ENCODE peak calls at places on chromosomes 1 and 21, in seven cellular contexts. K is IMR-90, V is H9, Z is mesenchymal stem cell, C is mesendoderm, R is neuronal stem cell, S is H1. T is an unnamed sample.

GRCh38 chr1:99662581-99663208 is 16.8 kb downstream of the PALMD start:
- DNase-seq in K (peak), V (no peak), Z (peak), C (no peak), R (no peak), S (no peak), T (no peak)

GRCh38 chr1:203039609-203040517 is 13.6 kb downstream of the PPFIA4 start:
- DNase-seq in K (no peak), V (peak), Z (peak), C (peak), R (no peak), S (peak), T (peak)

GRCh38 chr1:224245188-224245587 is 62.1 kb downstream of the DEGS1 start:
- DNase-seq in K (peak), V (no peak), Z (peak), C (no peak), R (no peak), S (no peak), T (no peak)

GRCh38 chr1:237972186-237972585 is 81.5 kb upstream of the ZP4 start:
- DNase-seq in K (no peak), V (no peak), Z (no peak), C (no peak), R (no peak), S (no peak), T (no peak)

GRCh38 chr1:197915797-197916686 is 1.1 kb upstream of the LHX9 start:
- DNase-seq in K (peak), V (peak), Z (peak), C (peak), R (peak), S (peak), T (peak)

GRCh38 chr1:151047925-151048644 is 534 bp downstream of the C1orf56 start:
- DNase-seq in K (peak), V (peak), Z (peak), C (peak), R (peak), S (peak), T (peak)

GRCh38 chr1:59422921-59423575 is 126.2 kb downstream of the FGGY start:
- DNase-seq in K (no peak), V (no peak), Z (no peak), C (no peak), R (no peak), S (no peak), T (no peak)

GRCh38 chr1:240498335-240498734 is 113.6 kb downstream of the GREM2 start:
- DNase-seq in K (no peak), V (no peak), Z (no peak), C (no peak), R (no peak), S (no peak), T (no peak)

GRCh38 chr1:171350579-171350978 is 36.6 kb downstream of the FMO4 start:
- DNase-seq in K (no peak), V (no peak), Z (no peak), C (no peak), R (no peak), S (no peak), T (no peak)

GRCh38 chr1:21149430-21149861 is 27.3 kb downstream of the EIF4G3 start:
- DNase-seq in K (peak), V (no peak), Z (peak), C (peak), R (no peak), S (no peak), T (no peak)

GRCh38 chr1:2412773-2413494 is 570 bp upstream of the PEX10 start:
- DNase-seq in K (peak), V (no peak), Z (peak), C (peak), R (no peak), S (no peak), T (peak)

GRCh38 chr1:32622806-32623694 is 27.3 kb downstream of the ZBTB8OS start:
- DNase-seq in K (no peak), V (no peak), Z (no peak), C (no peak), R (no peak), S (no peak), T (no peak)

GRCh38 chr1:37741662-37742061 is 23.3 kb downstream of the EPHA10 start:
- DNase-seq in K (no peak), V (no peak), Z (no peak), C (no peak), R (no peak), S (no peak), T (no peak)

GRCh38 chr1:52943876-52944275 is 16.8 kb downstream of the SCP2 start:
- DNase-seq in K (no peak), V (no peak), Z (no peak), C (no peak), R (no peak), S (no peak), T (no peak)

GRCh38 chr1:234917495-234918188 is 211.0 kb downstream of the TOMM20 start:
- DNase-seq in K (no peak), V (no peak), Z (no peak), C (no peak), R (no peak), S (no peak), T (no peak)

GRCh38 chr21:43340491-43341348 is 86.2 kb downstream of the SIK1 start:
- DNase-seq in K (peak), V (no peak), Z (peak), C (peak), R (no peak), S (no peak), T (no peak)

GRCh38 chr1:36889846-36890245 is 144.5 kb downstream of the GRIK3 start:
- DNase-seq in K (no peak), V (peak), Z (no peak), C (no peak), R (no peak), S (peak), T (no peak)

GRCh38 chr1:244952940-244953339 is 88.6 kb upstream of the HNRNPU start:
- DNase-seq in K (no peak), V (no peak), Z (no peak), C (no peak), R (no peak), S (peak), T (peak)

GRCh38 chr1:109658533-109659051 is 2.7 kb downstream of the GSTM4 start:
- DNase-seq in K (no peak), V (no peak), Z (no peak), C (no peak), R (no peak), S (no peak), T (peak)

GRCh38 chr1:59593798-59594790 is 220.7 kb upstream of the HOOK1 start:
- DNase-seq in K (no peak), V (no peak), Z (no peak), C (no peak), R (no peak), S (no peak), T (no peak)

GRCh38 chr21:35606136-35606535 is 454.2 kb downstream of the SETD4 start:
- DNase-seq in K (no peak), V (no peak), Z (no peak), C (no peak), R (no peak), S (no peak), T (no peak)

GRCh38 chr1:169550294-169550693 is 36.0 kb downstream of the F5 start:
- DNase-seq in K (peak), V (no peak), Z (peak), C (peak), R (peak), S (no peak), T (peak)

GRCh38 chr1:153945131-153945794 is 1.3 kb downstream of the DENND4B start:
- DNase-seq in K (peak), V (no peak), Z (peak), C (no peak), R (no peak), S (no peak), T (no peak)

GRCh38 chr1:90990779-90991178 is 31.1 kb downstream of the ZNF644 start:
- DNase-seq in K (no peak), V (no peak), Z (no peak), C (no peak), R (no peak), S (no peak), T (no peak)

GRCh38 chr1:18907021-18907913 is 4.9 kb upstream of the ALDH4A1 start:
- DNase-seq in K (peak), V (peak), Z (peak), C (peak), R (peak), S (peak), T (peak)

GRCh38 chr1:54540891-54541290 is 7.1 kb upstream of the ACOT11 start:
- DNase-seq in K (no peak), V (no peak), Z (no peak), C (no peak), R (no peak), S (no peak), T (no peak)

GRCh38 chr1:200072636-200073285 is 45.3 kb downstream of the NR5A2 start:
- DNase-seq in K (no peak), V (no peak), Z (peak), C (no peak), R (no peak), S (no peak), T (no peak)

GRCh38 chr1:57824535-57824934 is 400.7 kb upstream of the DAB1 start:
- DNase-seq in K (no peak), V (no peak), Z (no peak), C (no peak), R (no peak), S (no peak), T (peak)

GRCh38 chr1:221089803-221090202 is 210.6 kb downstream of the HLX start:
- DNase-seq in K (no peak), V (no peak), Z (no peak), C (no peak), R (no peak), S (no peak), T (no peak)

GRCh38 chr1:53398585-53399365 is 60.4 kb upstream of the DMRTB1 start:
- DNase-seq in K (no peak), V (peak), Z (no peak), C (no peak), R (no peak), S (no peak), T (no peak)

GRCh38 chr1:234934611-234935033 is 194.0 kb downstream of the TOMM20 start:
- DNase-seq in K (peak), V (peak), Z (peak), C (no peak), R (no peak), S (no peak), T (peak)

GRCh38 chr21:34180406-34180805 is 107.0 kb downstream of the MRPS6 start:
- DNase-seq in K (no peak), V (no peak), Z (no peak), C (no peak), R (no peak), S (no peak), T (no peak)

GRCh38 chr1:26127235-26128163 is 15.9 kb downstream of the PDIK1L start:
- DNase-seq in K (no peak), V (peak), Z (no peak), C (peak), R (no peak), S (peak), T (peak)

GRCh38 chr21:42695324-42696025 is 42.1 kb downstream of the PDE9A start:
- DNase-seq in K (peak), V (no peak), Z (peak), C (no peak), R (no peak), S (no peak), T (no peak)

GRCh38 chr21:43936186-43936967 is 71.4 kb downstream of the AGPAT3 start:
- DNase-seq in K (no peak), V (no peak), Z (no peak), C (no peak), R (no peak), S (no peak), T (no peak)

GRCh38 chr1:198699167-198700015 is 60.6 kb downstream of the PTPRC start:
- DNase-seq in K (peak), V (peak), Z (peak), C (peak), R (peak), S (peak), T (peak)

GRCh38 chr1:29541641-29542040 is 305.3 kb downstream of the PTPRU start:
- DNase-seq in K (no peak), V (no peak), Z (no peak), C (no peak), R (no peak), S (no peak), T (no peak)

GRCh38 chr1:79749607-79750006 is 743.1 kb upstream of the ADGRL4 start:
- DNase-seq in K (no peak), V (no peak), Z (no peak), C (no peak), R (no peak), S (no peak), T (no peak)

DNA sequence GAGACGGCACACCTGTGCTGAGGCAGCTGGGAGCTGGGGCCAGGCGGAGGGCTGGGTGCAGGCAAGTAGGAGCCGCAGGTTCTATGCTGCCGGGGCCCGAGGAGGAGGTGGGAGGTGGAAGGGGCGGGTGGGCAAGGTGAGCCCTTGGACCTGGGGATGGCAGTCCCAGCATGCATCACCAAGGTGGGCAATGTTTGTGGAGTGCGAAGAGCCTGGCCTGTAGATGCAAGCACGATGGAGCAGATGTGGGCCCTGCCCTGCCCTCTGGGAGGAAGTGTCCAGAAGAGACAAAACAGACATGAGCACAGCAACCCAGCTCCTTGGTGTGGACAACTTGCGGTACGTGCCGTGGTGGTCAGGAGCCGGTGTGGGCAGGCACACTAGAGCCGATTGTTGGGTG is 28.3 kb upstream of the AJAP1 start:
- DNase-seq in K (no peak), V (no peak), Z (no peak), C (no peak), R (no peak), S (no peak), T (no peak)
- H2BK120ac ChIP-seq in K (no peak), V (no peak), Z (no peak), C (no peak), R (no peak), S (no peak), T (no peak)

DNA sequence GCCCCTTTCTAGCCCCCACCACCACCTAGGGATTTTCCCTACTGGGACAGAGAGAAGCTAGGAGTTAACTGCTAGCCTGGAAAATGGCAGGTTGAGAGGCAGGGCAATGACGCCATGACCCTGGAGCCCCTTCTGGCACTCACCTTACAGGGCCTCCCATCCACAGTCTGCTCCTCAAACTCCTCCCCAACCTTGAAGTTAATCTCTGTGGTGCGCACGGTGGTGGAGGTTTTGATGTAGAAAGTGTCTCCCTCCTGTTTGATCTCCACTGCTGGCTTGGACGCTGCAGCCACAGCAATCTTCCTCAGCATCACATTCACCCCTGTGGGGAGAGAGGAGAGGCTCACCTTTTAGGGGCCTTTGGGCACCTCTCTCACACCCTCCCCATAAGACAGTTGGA is 4.7 kb downstream of the CRABP2 start:
- DNase-seq in K (no peak), V (no peak), Z (no peak), C (no peak), R (no peak), S (no peak), T (no peak)
- H3K18ac ChIP-seq in K (no peak), V (no peak), Z (no peak), C (no peak), R (no peak), S (no peak), T (no peak)

GRCh38 chr1:207186503-207186902 is 82.5 kb downstream of the C4BPA start:
- DNase-seq in K (no peak), V (no peak), Z (no peak), C (peak), R (no peak), S (no peak), T (peak)

GRCh38 chr1:207194197-207194596 is 90.2 kb downstream of the C4BPA start:
- DNase-seq in K (no peak), V (no peak), Z (no peak), C (no peak), R (no peak), S (no peak), T (no peak)

GRCh38 chr1:207188901-207189300 is 84.9 kb downstream of the C4BPA start:
- DNase-seq in K (no peak), V (no peak), Z (no peak), C (no peak), R (no peak), S (no peak), T (no peak)

DNA sequence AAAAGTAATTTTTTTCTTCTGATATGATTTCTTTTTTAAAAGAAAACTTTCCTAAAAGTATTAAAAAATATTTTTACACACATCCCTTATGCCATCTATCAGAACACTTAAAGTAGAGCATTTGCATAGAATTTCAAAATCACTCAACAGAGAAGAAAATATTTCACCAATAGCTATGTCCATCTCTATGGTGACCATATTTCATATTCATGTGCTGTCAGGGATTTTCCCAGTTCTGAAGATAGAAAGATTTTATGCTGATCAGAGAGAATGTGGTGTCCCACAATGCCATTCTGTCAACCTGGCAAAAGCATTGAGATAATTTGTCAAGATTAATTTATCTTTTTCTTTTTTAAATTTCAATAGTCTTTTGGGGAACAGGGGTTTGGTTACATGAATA is 87.0 kb downstream of the C4BPA start:
- DNase-seq in K (no peak), V (no peak), Z (no peak), C (no peak), R (no peak), S (no peak), T (no peak)
- H2BK120ac ChIP-seq in K (no peak), V (no peak), Z (no peak), C (no peak), R (no peak), S (no peak), T (no peak)

DNA sequence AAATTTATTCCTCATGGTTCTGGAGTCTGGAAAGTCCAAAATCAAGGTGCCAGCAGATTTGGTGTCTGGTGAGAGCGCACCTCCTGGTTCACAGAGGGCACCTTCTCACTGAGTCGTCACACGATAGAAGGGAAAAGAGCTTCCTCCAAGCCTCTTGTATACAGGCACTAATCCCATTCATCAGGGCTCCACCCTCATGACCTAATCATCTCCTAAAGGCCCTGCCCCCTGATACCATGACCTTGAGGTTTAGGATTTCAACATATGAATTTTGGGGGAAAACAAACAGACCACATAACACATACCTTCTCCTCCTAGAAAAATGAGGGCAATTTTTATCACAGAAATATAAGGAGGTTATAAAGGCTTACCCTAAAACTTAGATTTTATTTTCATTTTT is 88.0 kb upstream of the NFIA start:
- DNase-seq in K (no peak), V (no peak), Z (no peak), C (no peak), R (no peak), S (no peak), T (no peak)
- H3K18ac ChIP-seq in K (no peak), V (no peak), Z (no peak), C (no peak), R (no peak), S (no peak), T (no peak)

GRCh38 chr1:16608838-16609560 is 4.4 kb downstream of the NBPF1 start:
- DNase-seq in K (no peak), V (peak), Z (no peak), C (no peak), R (no peak), S (peak), T (no peak)

GRCh38 chr1:16614361-16615252 is 1.2 kb upstream of the NBPF1 start:
- DNase-seq in K (no peak), V (peak), Z (no peak), C (no peak), R (no peak), S (peak), T (no peak)

GRCh38 chr1:16615253-16616252 is 2.2 kb upstream of the NBPF1 start:
- DNase-seq in K (no peak), V (no peak), Z (no peak), C (no peak), R (no peak), S (peak), T (no peak)

GRCh38 chr1:16613185-16614147 is at the start of gene NBPF1:
- DNase-seq in K (peak), V (peak), Z (peak), C (peak), R (peak), S (peak), T (peak)

GRCh38 chr1:16612332-16613172 is 812 bp downstream of the NBPF1 start:
- DNase-seq in K (peak), V (peak), Z (peak), C (peak), R (peak), S (peak), T (peak)
- H2BK120ac ChIP-seq in K (no peak), V (no peak), Z (no peak), C (no peak), R (no peak), S (no peak), T (no peak)

DNA sequence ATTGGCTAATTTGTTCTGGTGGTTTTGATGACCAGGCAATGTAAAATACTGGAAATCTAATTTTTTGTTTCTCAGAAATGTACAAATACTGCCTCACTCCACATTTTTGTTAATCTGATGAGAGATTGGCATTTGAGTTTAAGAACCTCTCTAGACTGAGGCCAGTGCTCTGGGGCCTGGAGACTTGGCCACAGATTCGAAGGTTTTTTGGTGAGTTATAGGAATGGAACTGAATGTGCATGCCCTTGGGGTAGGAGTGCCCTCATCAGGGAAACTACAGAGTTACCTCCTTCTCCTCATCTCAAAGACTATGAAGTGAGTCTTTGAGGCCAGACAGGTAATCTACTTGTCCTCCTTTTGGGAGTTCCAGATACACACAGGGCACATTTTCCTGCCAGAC is 347.9 kb downstream of the LTN1 start:
- DNase-seq in K (no peak), V (no peak), Z (no peak), C (no peak), R (no peak), S (no peak), T (peak)
- H3K18ac ChIP-seq in K (no peak), V (no peak), Z (no peak), C (no peak), R (no peak), S (no peak), T (no peak)